ENCODE peak calls at places on chromosomes 1 and 21, in ten cellular contexts. F is neural crest cell, L is nephron progenitor cell, V is foreskin fibroblast, Z is AG04449, Q is endodermal cell, G is tibial artery, T is body of pancreas, P is osteoblast, E is thoracic aorta. X is an unnamed sample.

GRCh38 chr21:16570196-16570595 is 840.4 kb downstream of the USP25 start:
- DNase-seq in P (no peak), V (no peak), Z (no peak), E (no peak), Q (no peak), T (no peak), G (no peak), F (no peak), L (no peak), X (no peak)

GRCh38 chr1:65412256-65412983 is 8.0 kb upstream of the LEPR start:
- DNase-seq in F (no peak), Z (no peak), E (no peak), L (no peak), P (no peak), Q (no peak), G (no peak), V (peak; percentile 42), T (no peak), X (no peak)

GRCh38 chr1:167991546-167991945 is 54.7 kb upstream of the MPC2 start:
- DNase-seq in E (no peak), G (no peak), L (no peak), Z (no peak), Q (no peak), V (no peak), T (no peak), F (no peak), P (no peak), X (no peak)

GRCh38 chr1:168213349-168213748 is 12.5 kb upstream of the SFT2D2 start:
- DNase-seq in E (no peak), P (no peak), L (no peak), T (no peak), Z (no peak), V (no peak), G (no peak), Q (no peak), F (no peak), X (no peak)

GRCh38 chr1:163147019-163147418 is 55.7 kb downstream of the RGS5 start:
- DNase-seq in Z (no peak), E (no peak), P (peak; percentile 1), V (no peak), G (no peak), F (no peak), Q (no peak), L (no peak), T (no peak), X (no peak)

GRCh38 chr21:21184771-21185528 is 186.7 kb downstream of the NCAM2 start:
- DNase-seq in Z (no peak), V (no peak), G (no peak), E (no peak), F (no peak), L (no peak), T (no peak), P (peak; percentile 36), Q (no peak), X (no peak)

GRCh38 chr1:241212624-241213023 is 144.4 kb downstream of the RGS7 start:
- DNase-seq in L (no peak), Q (no peak), P (no peak), T (no peak), V (no peak), G (no peak), E (no peak), Z (no peak), F (no peak), X (no peak)

GRCh38 chr1:220684890-220685289 is 5.3 kb upstream of the C1orf115 start:
- DNase-seq in T (no peak), E (no peak), Z (no peak), L (no peak), V (no peak), P (no peak), Q (no peak), F (no peak), G (no peak), X (no peak)

GRCh38 chr1:169133801-169134558 is 27.5 kb downstream of the ATP1B1 start:
- DNase-seq in Z (no peak), P (no peak), F (no peak), E (no peak), V (peak; percentile 41), T (no peak), Q (no peak), L (no peak), G (no peak), X (no peak)

GRCh38 chr21:36135391-36136094 is 664 bp downstream of the CBR3 start:
- DNase-seq in G (peak; percentile 91), Q (peak; percentile 78), T (peak; percentile 61), F (peak; percentile 61), V (peak; percentile 90), E (no peak), P (peak; percentile 96), L (peak; percentile 52), Z (no peak), X (peak; percentile 52)

GRCh38 chr1:235504122-235504493 is at the start of gene B3GALNT2:
- DNase-seq in V (no peak), E (no peak), Z (no peak), F (no peak), G (no peak), P (no peak), Q (no peak), L (no peak), T (no peak), X (no peak)

GRCh38 chr1:227759345-227760300 is 24.4 kb downstream of the SNAP47 start:
- DNase-seq in L (no peak), G (no peak), Z (peak; percentile 92), P (peak; percentile 99), V (peak; percentile 98), F (no peak), E (no peak), Q (no peak), T (peak; percentile 26), X (peak; percentile 93)

GRCh38 chr1:58460469-58460868 is 86.1 kb downstream of the OMA1 start:
- DNase-seq in L (peak; percentile 57), Z (no peak), T (no peak), P (no peak), Q (peak; percentile 67), E (no peak), V (peak; percentile 48), G (no peak), F (peak; percentile 18), X (no peak)

GRCh38 chr1:28933918-28934317 is 19.5 kb downstream of the EPB41 start:
- DNase-seq in Q (no peak), L (no peak), V (no peak), T (no peak), Z (no peak), G (no peak), F (no peak), P (no peak), E (no peak), X (no peak)

GRCh38 chr1:154793674-154794073 is 76.4 kb downstream of the KCNN3 start:
- DNase-seq in G (no peak), V (no peak), E (no peak), F (no peak), L (no peak), P (no peak), T (no peak), Q (no peak), Z (no peak), X (no peak)

DNA sequence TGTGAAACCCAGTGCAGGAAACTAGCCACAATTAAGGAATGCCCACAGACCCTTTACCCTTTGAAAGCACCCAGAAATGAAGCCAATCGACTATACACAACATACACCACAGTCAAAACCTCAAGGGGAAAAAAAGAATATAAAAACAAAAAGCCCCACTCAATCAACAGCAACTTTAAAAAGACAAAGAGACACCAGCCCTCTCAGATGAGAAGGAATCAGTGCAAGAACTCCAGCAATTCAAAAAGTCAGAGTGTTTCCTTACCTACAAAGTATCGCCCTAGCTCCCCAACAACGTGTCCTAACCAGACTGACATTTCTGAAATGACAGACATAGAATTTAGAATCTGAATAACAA is 147.7 kb downstream of the CHD1L start:
- DNase-seq in F (no peak), V (no peak), Z (no peak), P (no peak), T (no peak), G (no peak), Q (no peak), E (no peak), L (no peak), X (no peak)
- TF ChIP-seq CTCF in F (peak; percentile 11), V (no peak), Z (no peak), P (no peak), T (no peak), G (no peak), Q (no peak), E (no peak), L (no peak), X (no peak)

DNA sequence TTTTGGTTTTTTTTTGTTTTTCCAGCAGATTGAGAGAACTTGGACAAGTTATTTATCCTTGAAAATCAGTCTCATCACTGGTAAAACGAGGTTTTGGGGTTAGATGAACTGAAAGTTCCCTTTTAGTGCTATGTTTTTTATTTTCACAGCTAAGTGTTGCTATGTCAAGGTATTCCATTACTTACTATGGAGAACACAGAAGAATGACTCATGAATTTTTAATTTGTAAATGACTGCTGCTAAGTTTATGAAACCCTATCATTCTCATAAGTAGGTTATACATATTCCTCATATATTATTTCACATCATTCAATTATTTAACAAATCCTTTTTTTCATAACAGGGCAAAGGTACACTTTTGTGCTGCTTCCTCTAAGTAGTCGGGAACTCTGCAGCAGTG is 52.2 kb upstream of the ATP1A1 start:
- DNase-seq in Z (no peak), T (no peak), G (no peak), Q (no peak), L (no peak), F (no peak), P (no peak), E (no peak), V (no peak), X (no peak)
- TF ChIP-seq CTCF in Z (no peak), T (no peak), G (no peak), Q (no peak), L (no peak), F (no peak), P (no peak), E (no peak), V (no peak), X (no peak)

GRCh38 chr1:150564051-150564991 is 15.1 kb downstream of the MCL1 start:
- DNase-seq in L (no peak), F (no peak), T (peak; percentile 14), Z (no peak), P (peak; percentile 87), E (no peak), V (peak; percentile 66), Q (peak; percentile 54), G (peak; percentile 88), X (no peak)
- TF ChIP-seq CTCF in L (no peak), F (no peak), T (no peak), Z (no peak), P (no peak), E (no peak), V (no peak), Q (no peak), G (no peak), X (no peak)

DNA sequence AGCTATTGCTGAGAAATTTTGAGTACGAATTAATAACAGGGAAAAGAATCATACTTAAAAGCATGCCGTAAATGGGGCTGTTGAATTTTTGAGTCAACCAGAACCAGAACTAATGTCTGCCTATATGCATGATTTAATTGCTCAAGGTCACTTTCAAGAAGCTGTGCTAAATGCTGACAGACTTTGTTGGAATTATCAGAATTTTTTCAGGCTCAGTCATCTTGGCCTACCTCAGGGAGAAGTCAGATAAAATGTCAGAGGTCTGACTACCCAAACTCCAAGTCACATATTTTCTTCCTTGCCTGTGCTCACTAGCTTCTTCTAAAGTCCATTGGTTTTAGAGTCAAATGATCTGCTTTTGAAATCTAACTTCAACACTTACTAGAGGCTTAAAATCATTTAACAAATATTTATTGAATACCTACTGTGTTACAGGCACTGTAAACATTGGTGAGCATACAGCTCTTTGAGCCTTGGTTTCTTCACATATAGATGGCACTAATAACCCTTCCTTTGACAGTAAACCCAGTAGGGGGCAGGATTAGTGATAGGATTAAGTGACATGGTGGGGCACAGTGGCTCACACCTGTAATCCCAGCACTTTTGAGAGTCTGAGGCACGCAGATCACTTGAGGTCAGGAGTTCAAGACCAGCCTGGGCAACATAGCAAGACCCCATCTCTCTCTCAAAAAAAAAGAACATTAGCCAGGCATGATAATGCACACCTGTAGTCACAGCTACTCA is 121.2 kb upstream of the SLC44A3 start:
- DNase-seq in G (no peak), Z (peak; percentile 68), P (no peak), V (peak; percentile 77), Q (peak; percentile 52), T (no peak), E (no peak), F (no peak), L (no peak), X (peak; percentile 63)
- TF ChIP-seq CTCF in G (no peak), Z (no peak), P (no peak), V (peak; percentile 5), Q (peak; percentile 52), T (no peak), E (no peak), F (no peak), L (no peak), X (peak; percentile 2)